ENCODE peak calls at places on chromosomes 11 and 22, in four cellular contexts. One of them, this sample, is unnamed.

GRCh38 chr11:73249858-73250773 is 22.0 kb upstream of the P2RY6 start:
- DNase-seq in pancreas: no peak
- DNase-seq in A549: no peak
- DNase-seq in breast epithelium: no peak
- DNase-seq in this sample: no peak

GRCh38 chr11:40381481-40381880 is 1078.0 kb downstream of the LRRC4C start:
- DNase-seq in A549: no peak
- DNase-seq in breast epithelium: no peak
- DNase-seq in pancreas: no peak
- DNase-seq in this sample: no peak

GRCh38 chr11:114135737-114136151 is 76.2 kb downstream of the ZBTB16 start:
- DNase-seq in A549: no peak
- DNase-seq in pancreas: no peak
- DNase-seq in breast epithelium: no peak
- DNase-seq in this sample: no peak

GRCh38 chr11:45313211-45313865 is 27.2 kb upstream of the SYT13 start:
- DNase-seq in pancreas: no peak
- DNase-seq in breast epithelium: no peak
- DNase-seq in A549: no peak
- DNase-seq in this sample: no peak

GRCh38 chr22:30537083-30537731 is 9.3 kb downstream of the SEC14L6 start:
- DNase-seq in pancreas: no peak
- DNase-seq in breast epithelium: no peak
- DNase-seq in A549: no peak
- DNase-seq in this sample: no peak

GRCh38 chr11:67177399-67178281 is 58.6 kb downstream of the KDM2A start:
- DNase-seq in breast epithelium: no peak
- DNase-seq in A549: no peak
- DNase-seq in pancreas: no peak
- DNase-seq in this sample: no peak

GRCh38 chr11:70152244-70152643 is 50.9 kb upstream of the FADD start:
- DNase-seq in A549: no peak
- DNase-seq in breast epithelium: no peak
- DNase-seq in pancreas: no peak
- DNase-seq in this sample: no peak

GRCh38 chr11:114180301-114181055 is 115.7 kb upstream of the NNMT start:
- DNase-seq in breast epithelium: peak
- DNase-seq in pancreas: peak
- DNase-seq in A549: peak
- DNase-seq in this sample: peak

GRCh38 chr22:46407748-46408147 is 72.2 kb downstream of the TRMU start:
- DNase-seq in breast epithelium: no peak
- DNase-seq in A549: no peak
- DNase-seq in pancreas: no peak
- DNase-seq in this sample: no peak

GRCh38 chr11:1640076-1640946 is 10.7 kb downstream of the KRTAP5-5 start:
- DNase-seq in A549: peak
- DNase-seq in breast epithelium: no peak
- DNase-seq in pancreas: peak
- DNase-seq in this sample: no peak

GRCh38 chr22:27637604-27638003 is 164.0 kb downstream of the MN1 start:
- DNase-seq in breast epithelium: no peak
- DNase-seq in A549: no peak
- DNase-seq in pancreas: no peak
- DNase-seq in this sample: no peak

GRCh38 chr11:27468209-27468608 is 4.4 kb downstream of the LGR4 start:
- DNase-seq in breast epithelium: no peak
- DNase-seq in A549: peak
- DNase-seq in pancreas: no peak
- DNase-seq in this sample: no peak

GRCh38 chr11:27468643-27469332 is 3.8 kb downstream of the LGR4 start:
- DNase-seq in pancreas: no peak
- DNase-seq in breast epithelium: peak
- DNase-seq in A549: peak
- DNase-seq in this sample: no peak

GRCh38 chr11:27466363-27466762 is 6.2 kb downstream of the LGR4 start:
- DNase-seq in breast epithelium: no peak
- DNase-seq in A549: no peak
- DNase-seq in pancreas: no peak
- DNase-seq in this sample: no peak

GRCh38 chr11:27465629-27466028 is 7.0 kb downstream of the LGR4 start:
- DNase-seq in breast epithelium: no peak
- DNase-seq in pancreas: no peak
- DNase-seq in A549: no peak
- DNase-seq in this sample: no peak

DNA sequence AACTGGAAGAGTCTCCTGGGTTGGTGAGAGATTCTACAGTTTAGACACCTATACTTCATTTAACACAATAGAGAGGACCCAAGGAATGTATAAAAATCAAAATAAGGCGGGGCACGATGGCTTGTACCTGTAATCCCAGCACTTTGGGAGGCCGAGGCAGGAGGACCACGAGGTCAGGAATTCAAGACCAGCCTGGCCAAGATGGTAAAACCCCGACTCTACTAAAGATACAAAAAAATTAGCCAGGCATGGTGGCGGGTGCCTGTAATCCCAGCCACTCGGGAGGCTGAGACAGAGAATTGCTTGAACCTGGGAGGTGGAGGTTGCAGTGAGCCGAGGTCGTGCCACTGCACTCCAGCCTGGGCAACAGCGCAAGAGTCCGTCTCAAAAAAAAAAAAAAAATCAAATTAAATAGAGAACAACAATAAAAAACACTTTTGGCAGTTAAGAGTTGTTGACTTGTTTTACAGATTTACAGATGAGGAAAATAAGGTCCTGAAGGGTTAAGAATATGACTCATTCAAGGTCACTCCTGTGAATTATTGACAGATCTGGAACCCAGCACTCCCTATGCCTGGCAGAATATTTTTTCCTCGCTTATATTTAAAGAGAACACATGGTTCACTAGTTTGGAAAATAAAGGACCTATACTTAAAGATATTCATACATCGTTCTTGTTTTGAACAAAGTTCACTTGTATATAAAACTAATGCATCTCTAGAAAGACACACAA is 5.2 kb downstream of the LGR4 start:
- DNase-seq in breast epithelium: no peak
- DNase-seq in pancreas: no peak
- DNase-seq in A549: peak
- DNase-seq in this sample: no peak
- H3K27ac ChIP-seq in breast epithelium: peak
- H3K27ac ChIP-seq in pancreas: peak
- H3K27ac ChIP-seq in A549: peak
- H3K27ac ChIP-seq in this sample: no peak

GRCh38 chr11:3046190-3046589 is 11.0 kb downstream of the CARS1 start:
- DNase-seq in breast epithelium: no peak
- DNase-seq in pancreas: no peak
- DNase-seq in A549: peak
- DNase-seq in this sample: no peak
- TF ChIP-seq CTCF in breast epithelium: no peak
- TF ChIP-seq CTCF in pancreas: no peak
- TF ChIP-seq CTCF in A549: no peak
- TF ChIP-seq CTCF in this sample: peak

DNA sequence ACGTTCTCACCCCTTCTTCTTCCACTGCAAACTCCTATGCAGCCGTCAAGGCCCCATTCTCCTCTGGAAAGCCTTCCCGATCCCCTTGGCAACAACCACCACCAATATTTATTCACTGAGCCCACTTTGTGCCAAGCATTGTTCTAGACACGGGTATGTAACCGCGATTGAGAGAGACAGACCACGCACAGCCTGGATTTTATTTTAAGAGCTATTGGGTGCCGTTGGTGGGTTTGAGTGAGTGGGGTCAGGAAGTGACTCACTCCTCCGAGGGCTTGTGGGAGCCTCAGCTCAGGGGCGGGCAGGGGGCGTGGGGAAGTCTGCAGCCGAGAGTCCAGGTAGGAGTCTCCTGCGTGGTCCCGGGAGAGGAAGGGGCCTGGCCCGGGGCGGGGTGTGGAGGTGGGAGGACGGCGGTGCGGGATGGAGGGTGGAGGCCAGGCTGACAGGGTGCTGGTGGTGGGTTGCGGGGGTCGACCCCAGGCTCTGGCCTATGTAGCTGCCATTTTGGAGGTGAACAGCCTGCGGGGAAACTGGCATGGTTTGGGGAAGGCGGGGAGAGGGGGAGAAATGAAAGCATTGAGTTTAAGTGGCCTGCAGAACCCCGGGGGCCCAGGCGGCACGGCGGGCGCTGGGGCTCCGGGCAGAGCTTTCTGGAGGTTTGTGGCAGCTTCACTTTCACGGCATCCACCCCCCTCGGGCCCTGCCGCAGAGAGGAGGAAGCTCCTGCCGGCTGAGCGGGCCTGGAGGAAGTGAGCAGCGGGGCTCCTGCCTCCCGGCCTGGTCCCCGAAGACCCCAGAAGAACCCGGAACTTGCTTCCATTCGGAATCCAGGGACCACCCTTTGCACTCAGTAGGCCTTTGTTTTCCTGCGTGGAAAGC is 547 bp downstream of the PARVG start:
- DNase-seq in A549: no peak
- DNase-seq in breast epithelium: no peak
- DNase-seq in pancreas: no peak
- DNase-seq in this sample: no peak
- H3K4me3 ChIP-seq in A549: no peak
- H3K4me3 ChIP-seq in breast epithelium: peak
- H3K4me3 ChIP-seq in pancreas: no peak
- H3K4me3 ChIP-seq in this sample: peak

DNA sequence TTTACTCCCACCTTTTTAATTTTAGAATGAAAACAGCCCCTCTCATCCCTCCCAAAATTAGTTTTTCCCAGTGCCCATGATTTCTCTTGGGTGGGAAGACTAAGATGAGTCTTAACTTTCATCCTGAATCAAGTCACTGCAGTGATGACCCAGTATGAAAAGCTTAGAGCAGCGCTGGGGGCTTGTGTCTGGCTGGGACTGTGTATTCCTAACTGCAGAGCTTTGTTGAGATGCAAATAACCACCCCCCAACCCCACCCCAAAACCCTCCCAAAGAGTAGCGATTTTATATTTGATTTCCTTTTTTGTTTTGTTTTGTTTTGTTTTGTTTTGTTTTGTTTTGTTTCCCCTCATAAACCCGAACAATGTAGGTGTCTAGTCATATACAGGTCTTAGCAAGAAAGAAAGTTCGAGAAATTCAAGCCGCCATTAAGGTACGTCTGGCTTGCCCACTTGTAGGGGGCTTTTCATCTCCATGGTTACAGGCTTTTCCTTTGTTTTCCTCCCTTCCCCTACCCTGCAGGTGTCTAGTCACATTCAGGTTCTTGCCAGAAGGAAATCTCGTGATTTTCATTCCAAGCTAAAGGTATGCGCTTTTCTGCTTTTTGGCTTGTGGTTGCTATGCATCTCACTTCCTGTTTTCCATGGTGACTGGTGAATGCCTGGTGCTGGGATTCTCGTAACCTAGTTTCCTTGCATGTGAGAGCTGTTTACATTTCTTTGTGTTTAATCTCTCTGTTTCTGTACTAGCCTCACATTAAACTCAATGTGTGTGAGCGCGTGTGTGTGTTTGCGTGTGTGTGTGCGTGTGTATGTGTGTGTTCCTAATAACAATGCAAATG is 144.6 kb upstream of the RASSF10 start:
- DNase-seq in pancreas: no peak
- DNase-seq in breast epithelium: no peak
- DNase-seq in A549: peak
- DNase-seq in this sample: no peak
- H3K27ac ChIP-seq in pancreas: no peak
- H3K27ac ChIP-seq in breast epithelium: no peak
- H3K27ac ChIP-seq in A549: no peak
- H3K27ac ChIP-seq in this sample: peak

DNA sequence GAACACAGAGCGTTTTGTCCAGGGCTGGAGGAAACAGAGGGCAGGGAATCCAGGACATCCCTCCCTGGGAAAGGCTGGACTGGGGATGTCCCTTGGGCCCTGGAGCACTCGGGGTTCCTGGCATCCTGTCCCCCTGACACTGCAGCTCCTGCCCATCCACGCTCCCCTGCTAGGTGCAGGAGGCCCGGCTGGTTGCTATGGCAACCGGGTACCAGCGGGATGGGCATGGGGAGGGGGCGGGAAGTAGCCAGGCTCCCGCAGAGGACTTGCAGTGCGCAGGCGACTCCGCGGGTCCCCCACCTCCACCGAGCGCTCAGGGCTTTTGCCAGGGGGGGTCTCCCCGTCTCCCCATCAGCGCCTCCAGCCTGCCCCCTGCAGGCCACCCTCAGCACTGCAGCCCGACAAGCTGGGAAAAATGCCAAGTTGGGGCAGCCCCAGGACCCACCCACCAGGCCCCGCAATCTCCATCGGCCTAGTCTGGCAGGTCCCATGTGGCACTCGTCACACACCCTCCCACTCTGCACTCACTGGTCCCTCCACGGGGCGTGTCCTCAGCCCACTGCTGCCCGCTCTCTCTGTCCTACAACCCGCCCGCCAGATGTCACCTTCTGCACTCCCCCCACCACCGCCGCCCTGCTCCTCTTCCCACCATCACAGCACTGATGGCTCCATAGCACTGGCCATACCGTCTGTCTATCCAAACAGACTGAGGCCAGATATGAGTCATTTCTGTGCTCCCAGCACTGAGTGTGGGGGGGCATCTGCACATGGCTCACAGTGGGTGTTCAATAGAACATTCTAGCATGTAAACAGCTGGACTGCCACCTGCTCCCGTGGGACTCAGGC is 31.5 kb downstream of the KIAA0930 start:
- DNase-seq in A549: peak
- DNase-seq in pancreas: peak
- DNase-seq in breast epithelium: no peak
- DNase-seq in this sample: peak
- TF ChIP-seq CTCF in A549: peak
- TF ChIP-seq CTCF in pancreas: no peak
- TF ChIP-seq CTCF in breast epithelium: no peak
- TF ChIP-seq CTCF in this sample: peak

GRCh38 chr22:31637938-31638618 is 23.9 kb downstream of the PISD start:
- DNase-seq in breast epithelium: no peak
- DNase-seq in A549: no peak
- DNase-seq in pancreas: no peak
- DNase-seq in this sample: no peak
- H3K4me3 ChIP-seq in breast epithelium: no peak
- H3K4me3 ChIP-seq in A549: no peak
- H3K4me3 ChIP-seq in pancreas: no peak
- H3K4me3 ChIP-seq in this sample: no peak

GRCh38 chr22:24583972-24584790 is 8.7 kb downstream of the LRRC75B start:
- DNase-seq in pancreas: no peak
- DNase-seq in A549: no peak
- DNase-seq in breast epithelium: no peak
- DNase-seq in this sample: no peak
- H3K27ac ChIP-seq in pancreas: peak
- H3K27ac ChIP-seq in A549: no peak
- H3K27ac ChIP-seq in breast epithelium: peak
- H3K27ac ChIP-seq in this sample: no peak

GRCh38 chr22:35736166-35736565 is 18.5 kb downstream of the APOL5 start:
- DNase-seq in pancreas: no peak
- DNase-seq in breast epithelium: no peak
- DNase-seq in A549: no peak
- DNase-seq in this sample: no peak
- TF ChIP-seq CTCF in pancreas: no peak
- TF ChIP-seq CTCF in breast epithelium: no peak
- TF ChIP-seq CTCF in A549: no peak
- TF ChIP-seq CTCF in this sample: no peak